ENCODE peak calls at places on chromosome 18, in ten cellular contexts. V is lung microvascular endothelial cell; I is activated CD4-positive, alpha-beta T cell treated with anti-CD3 and anti-CD28 coated beads, Interleukin-2, amount 50 U/mL, for 4 hours; H is small intestine; E is fibroblast of gingiva; F is GDM1; J is stimulated activated CD4-positive, alpha-beta T cell treated with anti-CD3 and anti-CD28 coated beads, Interleukin-12 subunit alpha, Interleukin-12 subunit beta, amount 100 ng/mL, for 48 hours; C is stimulated activated CD8-positive, alpha-beta memory T cell treated with anti-CD3 and anti-CD28 coated beads, Interleukin-7, amount 100 ng/mL, for 1 hour; K is natural killer cell; Z is AG09309. D is an unnamed sample.

GRCh38 chr18:35736696-35737095 is 155.2 kb downstream of the GALNT1 start:
- DNase-seq in V (no peak), I (no peak), H (no peak), E (peak; percentile 55), F (no peak), J (no peak), C (no peak), K (no peak), Z (no peak), D (no peak)

GRCh38 chr18:7096838-7097237 is 20.8 kb downstream of the LAMA1 start:
- DNase-seq in V (no peak), I (no peak), H (no peak), E (no peak), F (no peak), J (no peak), C (no peak), K (no peak), Z (no peak), D (no peak)

GRCh38 chr18:5894613-5895299 is 566 bp downstream of the TMEM200C start:
- DNase-seq in V (no peak), I (no peak), H (no peak), E (no peak), F (no peak), J (no peak), C (no peak), K (no peak), Z (no peak), D (peak; percentile 8)

GRCh38 chr18:78893396-78894305 is 86.0 kb upstream of the SALL3 start:
- DNase-seq in V (no peak), I (no peak), H (no peak), E (no peak), F (no peak), J (no peak), C (no peak), K (no peak), Z (no peak), D (no peak)

GRCh38 chr18:75269140-75269676 is 58.6 kb downstream of the TSHZ1 start:
- DNase-seq in V (no peak), I (no peak), H (peak; percentile 58), E (no peak), F (no peak), J (no peak), C (no peak), K (no peak), Z (no peak), D (no peak)

GRCh38 chr18:40608220-40608619 is 1346.8 kb upstream of the PIK3C3 start:
- DNase-seq in V (no peak), I (no peak), H (no peak), E (no peak), F (no peak), J (no peak), C (no peak), K (no peak), Z (no peak), D (no peak)

GRCh38 chr18:26540041-26540628 is 8.2 kb downstream of the KCTD1 start:
- DNase-seq in V (peak; percentile 21), I (no peak), H (no peak), E (peak; percentile 47), F (no peak), J (no peak), C (no peak), K (no peak), Z (peak; percentile 13), D (no peak)

GRCh38 chr18:70366670-70367069 is 77.8 kb downstream of the SOCS6 start:
- DNase-seq in V (no peak), I (no peak), H (no peak), E (no peak), F (no peak), J (no peak), C (no peak), K (no peak), Z (no peak), D (no peak)

GRCh38 chr18:59938686-59939085 is 38.9 kb downstream of the PMAIP1 start:
- DNase-seq in V (no peak), I (no peak), H (no peak), E (no peak), F (no peak), J (no peak), C (no peak), K (no peak), Z (no peak), D (no peak)

GRCh38 chr18:76441668-76442412 is 53.2 kb downstream of the ZNF516 start:
- DNase-seq in V (no peak), I (no peak), H (no peak), E (no peak), F (no peak), J (no peak), C (no peak), K (no peak), Z (no peak), D (no peak)

GRCh38 chr18:57980573-57981348 is 63.3 kb upstream of the NEDD4L start:
- DNase-seq in V (no peak), I (no peak), H (no peak), E (no peak), F (no peak), J (no peak), C (no peak), K (no peak), Z (no peak), D (no peak)

GRCh38 chr18:73879328-73879727 is 268.3 kb downstream of the FBXO15 start:
- DNase-seq in V (no peak), I (no peak), H (no peak), E (no peak), F (no peak), J (no peak), C (no peak), K (no peak), Z (no peak), D (no peak)

GRCh38 chr18:23784811-23785245 is 95.6 kb downstream of the LAMA3 start:
- DNase-seq in V (peak; percentile 95), I (no peak), H (peak; percentile 10), E (peak; percentile 36), F (no peak), J (no peak), C (no peak), K (no peak), Z (peak; percentile 59), D (peak; percentile 64)

GRCh38 chr18:34767601-34768027 is 57.5 kb downstream of the DTNA start:
- DNase-seq in V (peak; percentile 33), I (no peak), H (no peak), E (peak; percentile 90), F (no peak), J (no peak), C (no peak), K (no peak), Z (peak; percentile 71), D (peak; percentile 75)

GRCh38 chr18:55275042-55275897 is 312.7 kb downstream of the TCF4 start:
- DNase-seq in V (peak; percentile 70), I (no peak), H (peak; percentile 13), E (peak; percentile 92), F (no peak), J (no peak), C (no peak), K (no peak), Z (peak; percentile 53), D (peak; percentile 24)

GRCh38 chr18:30908381-30908780 is 134.2 kb downstream of the DSC3 start:
- DNase-seq in V (no peak), I (no peak), H (no peak), E (no peak), F (no peak), J (no peak), C (no peak), K (no peak), Z (no peak), D (no peak)

GRCh38 chr18:28087173-28087563 is 89.8 kb downstream of the CDH2 start:
- DNase-seq in V (no peak), I (no peak), H (no peak), E (peak; percentile 67), F (no peak), J (no peak), C (no peak), K (no peak), Z (no peak), D (peak; percentile 57)

GRCh38 chr18:61277808-61278207 is 55.4 kb upstream of the CDH20 start:
- DNase-seq in V (no peak), I (no peak), H (no peak), E (no peak), F (no peak), J (no peak), C (no peak), K (no peak), Z (no peak), D (no peak)

GRCh38 chr18:34493566-34494358 is 216.3 kb upstream of the DTNA start:
- DNase-seq in V (peak; percentile 11), I (no peak), H (no peak), E (no peak), F (no peak), J (no peak), C (no peak), K (no peak), Z (no peak), D (peak; percentile 53)

GRCh38 chr18:58080516-58080915 is 36.5 kb downstream of the NEDD4L start:
- DNase-seq in V (no peak), I (no peak), H (no peak), E (no peak), F (no peak), J (no peak), C (no peak), K (no peak), Z (no peak), D (no peak)

GRCh38 chr18:8957731-8958130 is 144.8 kb upstream of the NDUFV2 start:
- DNase-seq in V (no peak), I (no peak), H (no peak), E (no peak), F (no peak), J (no peak), C (no peak), K (no peak), Z (no peak), D (no peak)

GRCh38 chr18:9364242-9364641 is 29.7 kb downstream of the TWSG1 start:
- DNase-seq in V (no peak), I (no peak), H (no peak), E (no peak), F (no peak), J (no peak), C (no peak), K (no peak), Z (no peak), D (peak; percentile 59)

GRCh38 chr18:49500136-49500921 is 13.3 kb upstream of the C18orf32 start:
- DNase-seq in V (no peak), I (no peak), H (no peak), E (no peak), F (no peak), J (no peak), C (no peak), K (no peak), Z (no peak), D (no peak)

GRCh38 chr18:57107141-57107832 is 39.6 kb upstream of the BOD1L2 start:
- DNase-seq in V (peak; percentile 51), I (no peak), H (peak; percentile 35), E (no peak), F (peak; percentile 7), J (no peak), C (no peak), K (no peak), Z (no peak), D (peak; percentile 37)

GRCh38 chr18:9218052-9218451 is 81.5 kb downstream of the ANKRD12 start:
- DNase-seq in V (no peak), I (no peak), H (no peak), E (peak; percentile 10), F (no peak), J (no peak), C (no peak), K (no peak), Z (no peak), D (no peak)

GRCh38 chr18:35110554-35111058 is 69.4 kb downstream of the MAPRE2 start:
- DNase-seq in V (no peak), I (no peak), H (no peak), E (no peak), F (no peak), J (no peak), C (no peak), K (no peak), Z (no peak), D (no peak)

GRCh38 chr18:28095631-28096030 is 81.3 kb downstream of the CDH2 start:
- DNase-seq in V (no peak), I (no peak), H (no peak), E (peak; percentile 9), F (no peak), J (no peak), C (no peak), K (no peak), Z (no peak), D (no peak)

GRCh38 chr18:23828426-23828825 is 139.2 kb downstream of the LAMA3 start:
- DNase-seq in V (peak; percentile 95), I (peak; percentile 28), H (peak; percentile 69), E (peak; percentile 53), F (peak; percentile 69), J (no peak), C (no peak), K (peak; percentile 40), Z (no peak), D (peak; percentile 75)

D was measured in Daoy.